ENCODE peak calls at places on chromosomes 13 and 19, in ten cellular contexts. One of them, this sample, is unnamed.

GRCh38 chr13:51585234-51585672 is 991 bp downstream of the WDFY2 start:
- DNase-seq in ecto neural progenitor cell: no peak
- DNase-seq in lung: no peak
- DNase-seq in posterior cingulate gyrus: no peak
- DNase-seq in stromal cell of bone marrow: no peak
- DNase-seq in colonic mucosa: no peak
- DNase-seq in H54: no peak
- DNase-seq in EL: peak
- DNase-seq in choroid plexus epithelial cell: peak
- DNase-seq in Panc1: no peak
- DNase-seq in this sample: peak

GRCh38 chr13:74003374-74003773 is 130.8 kb downstream of the KLF12 start:
- DNase-seq in ecto neural progenitor cell: no peak
- DNase-seq in lung: no peak
- DNase-seq in posterior cingulate gyrus: no peak
- DNase-seq in stromal cell of bone marrow: peak
- DNase-seq in colonic mucosa: no peak
- DNase-seq in H54: no peak
- DNase-seq in EL: no peak
- DNase-seq in choroid plexus epithelial cell: peak
- DNase-seq in Panc1: no peak
- DNase-seq in this sample: no peak

GRCh38 chr13:105847532-105848295 is 687.7 kb downstream of the EFNB2 start:
- DNase-seq in ecto neural progenitor cell: no peak
- DNase-seq in lung: no peak
- DNase-seq in posterior cingulate gyrus: no peak
- DNase-seq in stromal cell of bone marrow: no peak
- DNase-seq in colonic mucosa: no peak
- DNase-seq in H54: no peak
- DNase-seq in EL: no peak
- DNase-seq in choroid plexus epithelial cell: peak
- DNase-seq in Panc1: no peak
- DNase-seq in this sample: peak

GRCh38 chr13:36362251-36362650 is 16.1 kb upstream of the SPART start:
- DNase-seq in ecto neural progenitor cell: no peak
- DNase-seq in lung: no peak
- DNase-seq in posterior cingulate gyrus: no peak
- DNase-seq in stromal cell of bone marrow: peak
- DNase-seq in colonic mucosa: no peak
- DNase-seq in H54: peak
- DNase-seq in EL: peak
- DNase-seq in choroid plexus epithelial cell: peak
- DNase-seq in Panc1: no peak
- DNase-seq in this sample: no peak

GRCh38 chr19:21101511-21102242 is 19.7 kb downstream of the ZNF714 start:
- DNase-seq in ecto neural progenitor cell: no peak
- DNase-seq in lung: no peak
- DNase-seq in posterior cingulate gyrus: no peak
- DNase-seq in stromal cell of bone marrow: no peak
- DNase-seq in colonic mucosa: no peak
- DNase-seq in H54: no peak
- DNase-seq in EL: no peak
- DNase-seq in choroid plexus epithelial cell: peak
- DNase-seq in Panc1: no peak
- DNase-seq in this sample: no peak

GRCh38 chr19:46766569-46767317 is 20.5 kb upstream of the STRN4 start:
- DNase-seq in ecto neural progenitor cell: peak
- DNase-seq in lung: no peak
- DNase-seq in posterior cingulate gyrus: no peak
- DNase-seq in stromal cell of bone marrow: no peak
- DNase-seq in colonic mucosa: peak
- DNase-seq in H54: no peak
- DNase-seq in EL: peak
- DNase-seq in choroid plexus epithelial cell: peak
- DNase-seq in Panc1: no peak
- DNase-seq in this sample: peak

GRCh38 chr19:51652266-51652665 is 5.6 kb upstream of the SIGLEC14 start:
- DNase-seq in ecto neural progenitor cell: no peak
- DNase-seq in lung: no peak
- DNase-seq in posterior cingulate gyrus: no peak
- DNase-seq in stromal cell of bone marrow: no peak
- DNase-seq in colonic mucosa: no peak
- DNase-seq in H54: no peak
- DNase-seq in EL: no peak
- DNase-seq in choroid plexus epithelial cell: no peak
- DNase-seq in Panc1: no peak
- DNase-seq in this sample: no peak

GRCh38 chr13:22017226-22017625 is 346.4 kb downstream of the FGF9 start:
- DNase-seq in ecto neural progenitor cell: no peak
- DNase-seq in lung: no peak
- DNase-seq in posterior cingulate gyrus: no peak
- DNase-seq in stromal cell of bone marrow: no peak
- DNase-seq in colonic mucosa: no peak
- DNase-seq in H54: no peak
- DNase-seq in EL: no peak
- DNase-seq in choroid plexus epithelial cell: no peak
- DNase-seq in Panc1: no peak
- DNase-seq in this sample: no peak

GRCh38 chr19:49676136-49676689 is 858 bp upstream of the PRMT1 start:
- DNase-seq in ecto neural progenitor cell: no peak
- DNase-seq in lung: peak
- DNase-seq in posterior cingulate gyrus: no peak
- DNase-seq in stromal cell of bone marrow: peak
- DNase-seq in colonic mucosa: peak
- DNase-seq in H54: peak
- DNase-seq in EL: peak
- DNase-seq in choroid plexus epithelial cell: peak
- DNase-seq in Panc1: peak
- DNase-seq in this sample: peak

GRCh38 chr19:18452386-18452785 is 14.5 kb upstream of the ISYNA1 start:
- DNase-seq in ecto neural progenitor cell: no peak
- DNase-seq in lung: no peak
- DNase-seq in posterior cingulate gyrus: no peak
- DNase-seq in stromal cell of bone marrow: no peak
- DNase-seq in colonic mucosa: no peak
- DNase-seq in H54: no peak
- DNase-seq in EL: no peak
- DNase-seq in choroid plexus epithelial cell: no peak
- DNase-seq in Panc1: no peak
- DNase-seq in this sample: no peak

GRCh38 chr19:53519431-53519830 is 18.5 kb upstream of the ZNF331 start:
- DNase-seq in ecto neural progenitor cell: no peak
- DNase-seq in lung: no peak
- DNase-seq in posterior cingulate gyrus: no peak
- DNase-seq in stromal cell of bone marrow: no peak
- DNase-seq in colonic mucosa: no peak
- DNase-seq in H54: no peak
- DNase-seq in EL: no peak
- DNase-seq in choroid plexus epithelial cell: peak
- DNase-seq in Panc1: no peak
- DNase-seq in this sample: no peak

GRCh38 chr13:98599502-98600328 is 22.8 kb upstream of the STK24 start:
- DNase-seq in ecto neural progenitor cell: no peak
- DNase-seq in lung: no peak
- DNase-seq in posterior cingulate gyrus: no peak
- DNase-seq in stromal cell of bone marrow: no peak
- DNase-seq in colonic mucosa: no peak
- DNase-seq in H54: no peak
- DNase-seq in EL: peak
- DNase-seq in choroid plexus epithelial cell: peak
- DNase-seq in Panc1: no peak
- DNase-seq in this sample: no peak

GRCh38 chr19:38277549-38277948 is 13.2 kb downstream of the SPINT2 start:
- DNase-seq in ecto neural progenitor cell: no peak
- DNase-seq in lung: no peak
- DNase-seq in posterior cingulate gyrus: no peak
- DNase-seq in stromal cell of bone marrow: no peak
- DNase-seq in colonic mucosa: no peak
- DNase-seq in H54: no peak
- DNase-seq in EL: no peak
- DNase-seq in choroid plexus epithelial cell: peak
- DNase-seq in Panc1: no peak
- DNase-seq in this sample: no peak

GRCh38 chr13:100436099-100436498 is 152.5 kb downstream of the GGACT start:
- DNase-seq in ecto neural progenitor cell: no peak
- DNase-seq in lung: no peak
- DNase-seq in posterior cingulate gyrus: no peak
- DNase-seq in stromal cell of bone marrow: no peak
- DNase-seq in colonic mucosa: peak
- DNase-seq in H54: no peak
- DNase-seq in EL: no peak
- DNase-seq in choroid plexus epithelial cell: no peak
- DNase-seq in Panc1: no peak
- DNase-seq in this sample: no peak

GRCh38 chr13:110356362-110356761 is 49.3 kb downstream of the COL4A2 start:
- DNase-seq in ecto neural progenitor cell: no peak
- DNase-seq in lung: no peak
- DNase-seq in posterior cingulate gyrus: no peak
- DNase-seq in stromal cell of bone marrow: no peak
- DNase-seq in colonic mucosa: no peak
- DNase-seq in H54: no peak
- DNase-seq in EL: no peak
- DNase-seq in choroid plexus epithelial cell: no peak
- DNase-seq in Panc1: no peak
- DNase-seq in this sample: no peak

GRCh38 chr19:5503598-5503997 is 48.4 kb downstream of the ZNRF4 start:
- DNase-seq in ecto neural progenitor cell: no peak
- DNase-seq in lung: no peak
- DNase-seq in posterior cingulate gyrus: no peak
- DNase-seq in stromal cell of bone marrow: no peak
- DNase-seq in colonic mucosa: no peak
- DNase-seq in H54: no peak
- DNase-seq in EL: no peak
- DNase-seq in choroid plexus epithelial cell: peak
- DNase-seq in Panc1: no peak
- DNase-seq in this sample: no peak

GRCh38 chr13:30017880-30018279 is 167.5 kb upstream of the UBL3 start:
- DNase-seq in ecto neural progenitor cell: peak
- DNase-seq in lung: no peak
- DNase-seq in posterior cingulate gyrus: no peak
- DNase-seq in stromal cell of bone marrow: no peak
- DNase-seq in colonic mucosa: no peak
- DNase-seq in H54: no peak
- DNase-seq in EL: no peak
- DNase-seq in choroid plexus epithelial cell: peak
- DNase-seq in Panc1: no peak
- DNase-seq in this sample: no peak

GRCh38 chr13:54574791-54575190 is 1546.2 kb downstream of the OLFM4 start:
- DNase-seq in ecto neural progenitor cell: no peak
- DNase-seq in lung: no peak
- DNase-seq in posterior cingulate gyrus: no peak
- DNase-seq in stromal cell of bone marrow: no peak
- DNase-seq in colonic mucosa: no peak
- DNase-seq in H54: no peak
- DNase-seq in EL: no peak
- DNase-seq in choroid plexus epithelial cell: no peak
- DNase-seq in Panc1: no peak
- DNase-seq in this sample: no peak

GRCh38 chr19:3357731-3358391 is 8.5 kb upstream of the NFIC start:
- DNase-seq in ecto neural progenitor cell: no peak
- DNase-seq in lung: no peak
- DNase-seq in posterior cingulate gyrus: no peak
- DNase-seq in stromal cell of bone marrow: no peak
- DNase-seq in colonic mucosa: no peak
- DNase-seq in H54: no peak
- DNase-seq in EL: peak
- DNase-seq in choroid plexus epithelial cell: no peak
- DNase-seq in Panc1: no peak
- DNase-seq in this sample: no peak

GRCh38 chr13:51111174-51111573 is at the start of gene C13orf42:
- DNase-seq in ecto neural progenitor cell: no peak
- DNase-seq in lung: no peak
- DNase-seq in posterior cingulate gyrus: no peak
- DNase-seq in stromal cell of bone marrow: no peak
- DNase-seq in colonic mucosa: no peak
- DNase-seq in H54: no peak
- DNase-seq in EL: no peak
- DNase-seq in choroid plexus epithelial cell: no peak
- DNase-seq in Panc1: no peak
- DNase-seq in this sample: no peak

GRCh38 chr19:2976609-2977000 is 759 bp upstream of the TLE6 start:
- DNase-seq in ecto neural progenitor cell: no peak
- DNase-seq in lung: no peak
- DNase-seq in posterior cingulate gyrus: no peak
- DNase-seq in stromal cell of bone marrow: no peak
- DNase-seq in colonic mucosa: no peak
- DNase-seq in H54: no peak
- DNase-seq in EL: no peak
- DNase-seq in choroid plexus epithelial cell: no peak
- DNase-seq in Panc1: no peak
- DNase-seq in this sample: no peak

GRCh38 chr13:86986448-86986847 is 684.7 kb upstream of the SLITRK5 start:
- DNase-seq in ecto neural progenitor cell: no peak
- DNase-seq in lung: no peak
- DNase-seq in posterior cingulate gyrus: no peak
- DNase-seq in stromal cell of bone marrow: no peak
- DNase-seq in colonic mucosa: no peak
- DNase-seq in H54: no peak
- DNase-seq in EL: no peak
- DNase-seq in choroid plexus epithelial cell: peak
- DNase-seq in Panc1: no peak
- DNase-seq in this sample: no peak

GRCh38 chr19:43620061-43621001 is 902 bp upstream of the ZNF428 start:
- DNase-seq in ecto neural progenitor cell: no peak
- DNase-seq in lung: no peak
- DNase-seq in posterior cingulate gyrus: no peak
- DNase-seq in stromal cell of bone marrow: no peak
- DNase-seq in colonic mucosa: no peak
- DNase-seq in H54: no peak
- DNase-seq in EL: no peak
- DNase-seq in choroid plexus epithelial cell: no peak
- DNase-seq in Panc1: no peak
- DNase-seq in this sample: no peak

GRCh38 chr13:107370036-107370785 is 802.3 kb upstream of the ARGLU1 start:
- DNase-seq in ecto neural progenitor cell: no peak
- DNase-seq in lung: no peak
- DNase-seq in posterior cingulate gyrus: no peak
- DNase-seq in stromal cell of bone marrow: peak
- DNase-seq in colonic mucosa: no peak
- DNase-seq in H54: peak
- DNase-seq in EL: no peak
- DNase-seq in choroid plexus epithelial cell: peak
- DNase-seq in Panc1: no peak
- DNase-seq in this sample: no peak

GRCh38 chr13:24208314-24208713 is 47.8 kb downstream of the SPATA13 start:
- DNase-seq in ecto neural progenitor cell: no peak
- DNase-seq in lung: no peak
- DNase-seq in posterior cingulate gyrus: no peak
- DNase-seq in stromal cell of bone marrow: peak
- DNase-seq in colonic mucosa: no peak
- DNase-seq in H54: peak
- DNase-seq in EL: peak
- DNase-seq in choroid plexus epithelial cell: peak
- DNase-seq in Panc1: no peak
- DNase-seq in this sample: no peak

GRCh38 chr19:2084993-2085720 is 11.0 kb downstream of the MOB3A start:
- DNase-seq in ecto neural progenitor cell: no peak
- DNase-seq in lung: peak
- DNase-seq in posterior cingulate gyrus: no peak
- DNase-seq in stromal cell of bone marrow: no peak
- DNase-seq in colonic mucosa: peak
- DNase-seq in H54: no peak
- DNase-seq in EL: peak
- DNase-seq in choroid plexus epithelial cell: peak
- DNase-seq in Panc1: no peak
- DNase-seq in this sample: no peak

GRCh38 chr19:4694211-4694987 is 24.3 kb upstream of the MYDGF start:
- DNase-seq in ecto neural progenitor cell: no peak
- DNase-seq in lung: no peak
- DNase-seq in posterior cingulate gyrus: peak
- DNase-seq in stromal cell of bone marrow: peak
- DNase-seq in colonic mucosa: no peak
- DNase-seq in H54: peak
- DNase-seq in EL: peak
- DNase-seq in choroid plexus epithelial cell: peak
- DNase-seq in Panc1: peak
- DNase-seq in this sample: peak

GRCh38 chr19:16320987-16321386 is 3.6 kb upstream of the KLF2 start:
- DNase-seq in ecto neural progenitor cell: no peak
- DNase-seq in lung: no peak
- DNase-seq in posterior cingulate gyrus: no peak
- DNase-seq in stromal cell of bone marrow: no peak
- DNase-seq in colonic mucosa: no peak
- DNase-seq in H54: no peak
- DNase-seq in EL: no peak
- DNase-seq in choroid plexus epithelial cell: no peak
- DNase-seq in Panc1: no peak
- DNase-seq in this sample: no peak

This sample was measured in NCI-H1694 treated with DMSO at 0.1 percent for 48 hours.